ENCODE peak calls at places on chromosome 18, in ten cellular contexts. V is mucosa of gallbladder; J is T-cell; T is NCI-H345; H is coronary artery; K is stimulated activated CD4-positive, alpha-beta T cell treated with anti-CD3 and anti-CD28 coated beads, TNF-alpha, amount 100 ng/mL, for 4 hours; G is activated T-cell treated with anti-CD3 and anti-CD28 coated beads for 1 hour; S is A549; Q is ACHN; W is RPMI7951. R is an unnamed sample.

GRCh38 chr18:61824733-61825363 is 68.0 kb downstream of the RNF152 start:
- DNase-seq in K (no peak), S (no peak), T (no peak), H (no peak), Q (no peak), G (no peak), V (no peak), W (peak), J (no peak), R (no peak)

GRCh38 chr18:10405014-10405493 is 49.4 kb upstream of the APCDD1 start:
- DNase-seq in H (no peak), V (no peak), Q (no peak), S (no peak), T (no peak), G (no peak), J (no peak), K (no peak), W (no peak), R (no peak)

GRCh38 chr18:59062643-59063006 is 77.1 kb upstream of the SEC11C start:
- DNase-seq in Q (no peak), J (no peak), G (no peak), H (peak), K (no peak), V (peak), W (no peak), T (no peak), S (no peak), R (no peak)

GRCh38 chr18:52694804-52695203 is 354.8 kb downstream of the DCC start:
- DNase-seq in S (peak), H (no peak), W (no peak), K (no peak), V (no peak), T (no peak), Q (peak), G (no peak), J (no peak), R (no peak)

GRCh38 chr18:78199002-78199401 is 780.6 kb upstream of the SALL3 start:
- DNase-seq in V (no peak), Q (no peak), K (no peak), W (no peak), J (no peak), H (no peak), G (no peak), T (no peak), S (no peak), R (no peak)

GRCh38 chr18:21949326-21950015 is 208.9 kb downstream of the MIB1 start:
- DNase-seq in S (no peak), K (no peak), G (no peak), Q (no peak), J (no peak), W (no peak), V (no peak), T (no peak), H (no peak), R (no peak)

GRCh38 chr18:28045176-28045810 is 131.6 kb downstream of the CDH2 start:
- DNase-seq in H (no peak), V (no peak), Q (peak), G (no peak), S (no peak), W (peak), T (peak), K (no peak), J (no peak), R (no peak)

GRCh38 chr18:72910045-72910444 is 42.3 kb upstream of the NETO1 start:
- DNase-seq in S (no peak), K (no peak), V (no peak), T (no peak), H (no peak), J (no peak), W (no peak), G (no peak), Q (no peak), R (no peak)

GRCh38 chr18:65103864-65104263 is 646.9 kb upstream of the CDH7 start:
- DNase-seq in H (no peak), V (no peak), Q (no peak), G (no peak), T (no peak), W (no peak), J (no peak), S (no peak), K (no peak), R (no peak)

GRCh38 chr18:32893915-32894314 is 121.1 kb upstream of the KLHL14 start:
- DNase-seq in H (no peak), J (no peak), G (no peak), Q (peak), T (no peak), W (no peak), S (peak), K (no peak), V (no peak), R (no peak)

GRCh38 chr18:58363767-58364540 is 264.9 kb downstream of the ALPK2 start:
- DNase-seq in S (no peak), W (peak), Q (no peak), J (no peak), T (no peak), V (no peak), K (no peak), H (no peak), G (no peak), R (no peak)

GRCh38 chr18:8785855-8786765 is 80.8 kb downstream of the MTCL1 start:
- DNase-seq in W (no peak), Q (no peak), V (no peak), S (no peak), G (no peak), H (no peak), J (no peak), T (no peak), K (no peak), R (no peak)

GRCh38 chr18:54150226-54150625 is 74.2 kb downstream of the MBD2 start:
- DNase-seq in S (no peak), J (no peak), V (no peak), Q (no peak), G (no peak), K (no peak), H (no peak), T (no peak), W (no peak), R (no peak)

GRCh38 chr18:2979027-2979570 is 33.8 kb downstream of the LPIN2 start:
- DNase-seq in T (no peak), G (no peak), J (no peak), Q (peak), S (no peak), W (peak), V (peak), K (no peak), H (no peak), R (no peak)

GRCh38 chr18:56278643-56279042 is 359.7 kb downstream of the TXNL1 start:
- DNase-seq in K (no peak), T (no peak), J (no peak), W (no peak), G (no peak), H (no peak), S (no peak), Q (no peak), V (no peak), R (no peak)

GRCh38 chr18:23662309-23663263 is at the start of gene ANKRD29:
- DNase-seq in S (peak), V (no peak), H (no peak), J (peak), Q (peak), T (peak), W (peak), G (peak), K (peak), R (no peak)

GRCh38 chr18:55102508-55102907 is 143.2 kb upstream of the CCDC68 start:
- DNase-seq in J (no peak), S (no peak), V (no peak), T (no peak), H (no peak), W (no peak), K (no peak), G (no peak), Q (no peak), R (no peak)

GRCh38 chr18:24466766-24467165 is 6.3 kb downstream of the HRH4 start:
- DNase-seq in T (no peak), J (no peak), Q (no peak), G (no peak), S (no peak), W (no peak), H (no peak), K (no peak), V (no peak), R (no peak)

R was measured in PC-9.